ENCODE peak calls at places on chromosomes 3 and 15, in six cellular contexts. One of them, this sample, is unnamed.

GRCh38 chr3:90062018-90062417 is 954.6 kb downstream of the EPHA3 start:
- DNase-seq in WTC11: no peak
- DNase-seq in ovary: no peak
- DNase-seq in cardiac fibroblast: peak; percentile 77
- DNase-seq in brain microvascular endothelial cell: peak; percentile 62
- DNase-seq in pancreas: no peak
- DNase-seq in this sample: no peak

GRCh38 chr15:74866090-74866489 is 7.1 kb downstream of the SCAMP2 start:
- DNase-seq in WTC11: no peak
- DNase-seq in brain microvascular endothelial cell: peak; percentile 58
- DNase-seq in pancreas: no peak
- DNase-seq in ovary: no peak
- DNase-seq in cardiac fibroblast: peak; percentile 73
- DNase-seq in this sample: no peak

GRCh38 chr15:95557226-95558046 is 773.1 kb upstream of the NR2F2 start:
- DNase-seq in WTC11: no peak
- DNase-seq in brain microvascular endothelial cell: peak; percentile 92
- DNase-seq in ovary: no peak
- DNase-seq in pancreas: no peak
- DNase-seq in cardiac fibroblast: peak; percentile 97
- DNase-seq in this sample: peak; percentile 6

GRCh38 chr3:11380314-11380713 is 108.1 kb downstream of the ATG7 start:
- DNase-seq in ovary: no peak
- DNase-seq in cardiac fibroblast: no peak
- DNase-seq in pancreas: no peak
- DNase-seq in brain microvascular endothelial cell: no peak
- DNase-seq in WTC11: no peak
- DNase-seq in this sample: no peak

GRCh38 chr3:135752851-135753250 is 212.7 kb upstream of the PPP2R3A start:
- DNase-seq in pancreas: no peak
- DNase-seq in brain microvascular endothelial cell: no peak
- DNase-seq in WTC11: peak; percentile 33
- DNase-seq in ovary: no peak
- DNase-seq in cardiac fibroblast: no peak
- DNase-seq in this sample: no peak

GRCh38 chr3:187319699-187320302 is 28.3 kb upstream of the MASP1 start:
- DNase-seq in brain microvascular endothelial cell: peak; percentile 77
- DNase-seq in pancreas: no peak
- DNase-seq in ovary: peak; percentile 73
- DNase-seq in WTC11: peak; percentile 90
- DNase-seq in cardiac fibroblast: peak; percentile 85
- DNase-seq in this sample: peak; percentile 73

GRCh38 chr15:28942046-28942445 is 56.3 kb downstream of the APBA2 start:
- DNase-seq in cardiac fibroblast: no peak
- DNase-seq in brain microvascular endothelial cell: no peak
- DNase-seq in WTC11: no peak
- DNase-seq in pancreas: peak; percentile 21
- DNase-seq in ovary: peak; percentile 7
- DNase-seq in this sample: no peak

GRCh38 chr15:61228025-61228901 is 839 bp downstream of the RORA start:
- DNase-seq in brain microvascular endothelial cell: no peak
- DNase-seq in cardiac fibroblast: peak; percentile 40
- DNase-seq in ovary: peak; percentile 47
- DNase-seq in WTC11: peak; percentile 38
- DNase-seq in pancreas: peak; percentile 60
- DNase-seq in this sample: peak; percentile 13

GRCh38 chr3:190301591-190301990 is 20.7 kb downstream of the CLDN1 start:
- DNase-seq in ovary: no peak
- DNase-seq in pancreas: no peak
- DNase-seq in cardiac fibroblast: peak; percentile 27
- DNase-seq in brain microvascular endothelial cell: no peak
- DNase-seq in WTC11: no peak
- DNase-seq in this sample: no peak

GRCh38 chr3:154779571-154779970 is 300.5 kb upstream of the MME start:
- DNase-seq in pancreas: no peak
- DNase-seq in cardiac fibroblast: peak; percentile 61
- DNase-seq in WTC11: no peak
- DNase-seq in brain microvascular endothelial cell: peak; percentile 52
- DNase-seq in ovary: no peak
- DNase-seq in this sample: no peak

GRCh38 chr15:59616390-59616789 is 4.8 kb downstream of the GCNT3 start:
- DNase-seq in brain microvascular endothelial cell: no peak
- DNase-seq in cardiac fibroblast: no peak
- DNase-seq in ovary: no peak
- DNase-seq in WTC11: no peak
- DNase-seq in pancreas: no peak
- DNase-seq in this sample: no peak

GRCh38 chr15:91478717-91479191 is 374.8 kb upstream of the SLCO3A1 start:
- DNase-seq in ovary: no peak
- DNase-seq in cardiac fibroblast: no peak
- DNase-seq in brain microvascular endothelial cell: no peak
- DNase-seq in pancreas: no peak
- DNase-seq in WTC11: no peak
- DNase-seq in this sample: no peak

GRCh38 chr15:60328852-60329443 is 68.8 kb downstream of the ANXA2 start:
- DNase-seq in brain microvascular endothelial cell: peak; percentile 37
- DNase-seq in WTC11: no peak
- DNase-seq in ovary: no peak
- DNase-seq in cardiac fibroblast: peak; percentile 61
- DNase-seq in pancreas: no peak
- DNase-seq in this sample: peak; percentile 28

GRCh38 chr3:29346828-29347227 is 66.0 kb downstream of the RBMS3 start:
- DNase-seq in pancreas: no peak
- DNase-seq in cardiac fibroblast: no peak
- DNase-seq in WTC11: no peak
- DNase-seq in ovary: no peak
- DNase-seq in brain microvascular endothelial cell: no peak
- DNase-seq in this sample: no peak

DNA sequence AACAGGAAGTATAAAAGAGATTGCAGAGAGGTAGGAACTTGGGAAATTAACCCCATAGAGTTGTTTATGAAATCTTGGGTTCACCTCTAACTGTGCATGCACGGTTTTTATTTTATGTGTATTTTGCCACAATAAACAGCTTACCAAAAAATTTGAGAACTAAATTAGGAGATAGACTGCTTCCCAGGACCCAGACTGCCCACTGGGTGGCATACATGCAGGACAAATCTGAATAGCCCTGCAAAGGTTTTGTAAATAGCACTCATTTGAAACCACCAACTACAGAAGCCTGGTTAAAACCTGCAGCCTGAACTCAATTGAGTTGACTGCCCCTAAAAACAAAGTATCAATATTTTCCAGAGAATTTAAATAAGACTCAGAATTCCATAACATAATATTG is 96.4 kb upstream of the SLCO2A1 start:
- DNase-seq in WTC11: no peak
- DNase-seq in pancreas: no peak
- DNase-seq in brain microvascular endothelial cell: no peak
- DNase-seq in ovary: no peak
- DNase-seq in cardiac fibroblast: peak; percentile 15
- DNase-seq in this sample: no peak
- TF ChIP-seq CTCF in WTC11: no peak
- TF ChIP-seq CTCF in pancreas: no peak
- TF ChIP-seq CTCF in brain microvascular endothelial cell: peak; percentile 51
- TF ChIP-seq CTCF in ovary: no peak
- TF ChIP-seq CTCF in cardiac fibroblast: peak; percentile 42
- TF ChIP-seq CTCF in this sample: no peak

GRCh38 chr15:79433610-79434009 is 1.5 kb downstream of the MINAR1 start:
- DNase-seq in pancreas: no peak
- DNase-seq in WTC11: peak; percentile 55
- DNase-seq in ovary: no peak
- DNase-seq in cardiac fibroblast: no peak
- DNase-seq in brain microvascular endothelial cell: no peak
- DNase-seq in this sample: no peak
- TF ChIP-seq CTCF in pancreas: no peak
- TF ChIP-seq CTCF in WTC11: no peak
- TF ChIP-seq CTCF in ovary: no peak
- TF ChIP-seq CTCF in cardiac fibroblast: no peak
- TF ChIP-seq CTCF in brain microvascular endothelial cell: peak; percentile 23
- TF ChIP-seq CTCF in this sample: peak; percentile 40

GRCh38 chr15:45703670-45704328 is 69.0 kb downstream of the SQOR start:
- DNase-seq in cardiac fibroblast: no peak
- DNase-seq in WTC11: peak; percentile 44
- DNase-seq in brain microvascular endothelial cell: no peak
- DNase-seq in pancreas: no peak
- DNase-seq in ovary: no peak
- DNase-seq in this sample: no peak
- TF ChIP-seq CTCF in cardiac fibroblast: peak; percentile 34
- TF ChIP-seq CTCF in WTC11: peak; percentile 47
- TF ChIP-seq CTCF in brain microvascular endothelial cell: peak; percentile 51
- TF ChIP-seq CTCF in pancreas: no peak
- TF ChIP-seq CTCF in ovary: no peak
- TF ChIP-seq CTCF in this sample: peak; percentile 60

GRCh38 chr3:194323785-194324735 is 27.1 kb downstream of the CPN2 start:
- DNase-seq in brain microvascular endothelial cell: no peak
- DNase-seq in cardiac fibroblast: peak; percentile 49
- DNase-seq in pancreas: no peak
- DNase-seq in ovary: peak; percentile 60
- DNase-seq in WTC11: no peak
- DNase-seq in this sample: no peak
- TF ChIP-seq CTCF in brain microvascular endothelial cell: no peak
- TF ChIP-seq CTCF in cardiac fibroblast: no peak
- TF ChIP-seq CTCF in pancreas: no peak
- TF ChIP-seq CTCF in ovary: no peak
- TF ChIP-seq CTCF in WTC11: no peak
- TF ChIP-seq CTCF in this sample: no peak

GRCh38 chr3:184600685-184601377 is 39.2 kb downstream of the EPHB3 start:
- DNase-seq in WTC11: no peak
- DNase-seq in pancreas: peak; percentile 37
- DNase-seq in brain microvascular endothelial cell: no peak
- DNase-seq in ovary: no peak
- DNase-seq in cardiac fibroblast: no peak
- DNase-seq in this sample: no peak

GRCh38 chr3:184602406-184603155 is 41.0 kb downstream of the EPHB3 start:
- DNase-seq in cardiac fibroblast: no peak
- DNase-seq in brain microvascular endothelial cell: no peak
- DNase-seq in WTC11: no peak
- DNase-seq in ovary: peak; percentile 76
- DNase-seq in pancreas: no peak
- DNase-seq in this sample: no peak

GRCh38 chr3:184604039-184604955 is 42.7 kb downstream of the EPHB3 start:
- DNase-seq in ovary: peak; percentile 81
- DNase-seq in brain microvascular endothelial cell: no peak
- DNase-seq in cardiac fibroblast: no peak
- DNase-seq in pancreas: no peak
- DNase-seq in WTC11: peak; percentile 68
- DNase-seq in this sample: peak; percentile 60

GRCh38 chr3:184603156-184604030 is 41.8 kb downstream of the EPHB3 start:
- DNase-seq in WTC11: no peak
- DNase-seq in pancreas: no peak
- DNase-seq in ovary: no peak
- DNase-seq in brain microvascular endothelial cell: no peak
- DNase-seq in cardiac fibroblast: peak; percentile 4
- DNase-seq in this sample: no peak

GRCh38 chr3:184601576-184602405 is 40.2 kb downstream of the EPHB3 start:
- DNase-seq in cardiac fibroblast: no peak
- DNase-seq in WTC11: no peak
- DNase-seq in ovary: no peak
- DNase-seq in brain microvascular endothelial cell: no peak
- DNase-seq in pancreas: peak; percentile 74
- DNase-seq in this sample: no peak
- TF ChIP-seq CTCF in cardiac fibroblast: no peak
- TF ChIP-seq CTCF in WTC11: no peak
- TF ChIP-seq CTCF in ovary: no peak
- TF ChIP-seq CTCF in brain microvascular endothelial cell: no peak
- TF ChIP-seq CTCF in pancreas: no peak
- TF ChIP-seq CTCF in this sample: no peak

GRCh38 chr3:16239776-16240175 is 25.0 kb downstream of the DPH3 start:
- DNase-seq in WTC11: no peak
- DNase-seq in ovary: no peak
- DNase-seq in pancreas: no peak
- DNase-seq in cardiac fibroblast: peak; percentile 47
- DNase-seq in brain microvascular endothelial cell: no peak
- DNase-seq in this sample: no peak

GRCh38 chr3:16239082-16239770 is 25.5 kb downstream of the DPH3 start:
- DNase-seq in cardiac fibroblast: no peak
- DNase-seq in pancreas: no peak
- DNase-seq in brain microvascular endothelial cell: no peak
- DNase-seq in ovary: no peak
- DNase-seq in WTC11: no peak
- DNase-seq in this sample: no peak

GRCh38 chr3:16236030-16236639 is 28.6 kb downstream of the DPH3 start:
- DNase-seq in cardiac fibroblast: no peak
- DNase-seq in pancreas: no peak
- DNase-seq in ovary: no peak
- DNase-seq in WTC11: no peak
- DNase-seq in brain microvascular endothelial cell: no peak
- DNase-seq in this sample: no peak

GRCh38 chr3:16234281-16234680 is 30.5 kb downstream of the DPH3 start:
- DNase-seq in WTC11: no peak
- DNase-seq in pancreas: no peak
- DNase-seq in brain microvascular endothelial cell: no peak
- DNase-seq in ovary: no peak
- DNase-seq in cardiac fibroblast: no peak
- DNase-seq in this sample: no peak

GRCh38 chr3:16236856-16237393 is 27.8 kb downstream of the DPH3 start:
- DNase-seq in ovary: peak; percentile 53
- DNase-seq in cardiac fibroblast: no peak
- DNase-seq in brain microvascular endothelial cell: no peak
- DNase-seq in pancreas: no peak
- DNase-seq in WTC11: no peak
- DNase-seq in this sample: no peak
- TF ChIP-seq CTCF in ovary: no peak
- TF ChIP-seq CTCF in cardiac fibroblast: no peak
- TF ChIP-seq CTCF in brain microvascular endothelial cell: no peak
- TF ChIP-seq CTCF in pancreas: no peak
- TF ChIP-seq CTCF in WTC11: no peak
- TF ChIP-seq CTCF in this sample: no peak

GRCh38 chr15:47685141-47685870 is 32.0 kb upstream of the SEMA6D start:
- DNase-seq in brain microvascular endothelial cell: no peak
- DNase-seq in ovary: no peak
- DNase-seq in WTC11: no peak
- DNase-seq in pancreas: no peak
- DNase-seq in cardiac fibroblast: no peak
- DNase-seq in this sample: no peak
- TF ChIP-seq CTCF in brain microvascular endothelial cell: peak; percentile 8
- TF ChIP-seq CTCF in ovary: no peak
- TF ChIP-seq CTCF in WTC11: no peak
- TF ChIP-seq CTCF in pancreas: no peak
- TF ChIP-seq CTCF in cardiac fibroblast: no peak
- TF ChIP-seq CTCF in this sample: no peak

GRCh38 chr3:81349941-81350340 is 411.5 kb downstream of the GBE1 start:
- DNase-seq in WTC11: no peak
- DNase-seq in pancreas: no peak
- DNase-seq in ovary: no peak
- DNase-seq in cardiac fibroblast: no peak
- DNase-seq in brain microvascular endothelial cell: no peak
- DNase-seq in this sample: no peak

GRCh38 chr3:81352867-81353266 is 408.6 kb downstream of the GBE1 start:
- DNase-seq in WTC11: no peak
- DNase-seq in brain microvascular endothelial cell: peak; percentile 23
- DNase-seq in pancreas: no peak
- DNase-seq in cardiac fibroblast: peak; percentile 77
- DNase-seq in ovary: no peak
- DNase-seq in this sample: no peak
- TF ChIP-seq CTCF in WTC11: no peak
- TF ChIP-seq CTCF in brain microvascular endothelial cell: peak; percentile 22
- TF ChIP-seq CTCF in pancreas: no peak
- TF ChIP-seq CTCF in cardiac fibroblast: peak; percentile 26
- TF ChIP-seq CTCF in ovary: no peak
- TF ChIP-seq CTCF in this sample: no peak